ENCODE peak calls at places on chromosome 4, in ten cellular contexts. U is sigmoid colon, P is HepG2, N is transverse colon, T is SK-N-SH, J is H1, I is GM12878, Q is upper lobe of left lung, V is stomach, M is K562. L is an unnamed sample.

GRCh38 chr4:3375688-3376087 is 66.1 kb upstream of the HGFAC start:
- DNase-seq in U (peak), P (no peak), N (no peak), T (peak), J (no peak), I (no peak), Q (peak), V (no peak), M (no peak), L (no peak)

GRCh38 chr4:189088783-189089182 is 851.9 kb upstream of the FRG1 start:
- DNase-seq in U (no peak), P (no peak), N (no peak), T (no peak), J (no peak), I (no peak), Q (peak), V (no peak), M (no peak), L (no peak)

GRCh38 chr4:101217353-101218031 is 129.8 kb downstream of the PPP3CA start:
- DNase-seq in U (no peak), P (no peak), N (no peak), T (no peak), J (no peak), I (no peak), Q (no peak), V (no peak), M (no peak), L (no peak)

GRCh38 chr4:3699678-3700077 is 66.5 kb upstream of the ADRA2C start:
- DNase-seq in U (no peak), P (no peak), N (no peak), T (no peak), J (no peak), I (no peak), Q (peak), V (no peak), M (no peak), L (peak)

GRCh38 chr4:133355636-133356035 is 206.5 kb downstream of the PCDH10 start:
- DNase-seq in U (no peak), P (peak), N (no peak), T (no peak), J (no peak), I (no peak), Q (no peak), V (no peak), M (no peak), L (no peak)

GRCh38 chr4:139525414-139525813 is 30.6 kb downstream of the SETD7 start:
- DNase-seq in U (no peak), P (no peak), N (no peak), T (no peak), J (no peak), I (peak), Q (no peak), V (no peak), M (no peak), L (no peak)

GRCh38 chr4:151239608-151240007 is 37.4 kb upstream of the PRSS48 start:
- DNase-seq in U (no peak), P (no peak), N (no peak), T (no peak), J (no peak), I (no peak), Q (no peak), V (no peak), M (no peak), L (no peak)

GRCh38 chr4:180538384-180539052 is 1704.7 kb upstream of the TENM3 start:
- DNase-seq in U (no peak), P (no peak), N (no peak), T (no peak), J (no peak), I (no peak), Q (no peak), V (no peak), M (no peak), L (no peak)

GRCh38 chr4:142567199-142567598 is 278.9 kb downstream of the INPP4B start:
- DNase-seq in U (no peak), P (no peak), N (peak), T (no peak), J (peak), I (no peak), Q (no peak), V (no peak), M (no peak), L (no peak)

GRCh38 chr4:183478926-183479325 is 25.9 kb upstream of the ING2 start:
- DNase-seq in U (no peak), P (no peak), N (no peak), T (no peak), J (no peak), I (no peak), Q (no peak), V (no peak), M (no peak), L (no peak)

GRCh38 chr4:185359767-185360446 is 35.8 kb downstream of the LRP2BP start:
- DNase-seq in U (no peak), P (no peak), N (no peak), T (peak), J (no peak), I (no peak), Q (no peak), V (no peak), M (peak), L (no peak)

GRCh38 chr4:2267320-2267811 is 5.5 kb upstream of the MXD4 start:
- DNase-seq in U (no peak), P (no peak), N (no peak), T (no peak), J (no peak), I (no peak), Q (peak), V (no peak), M (peak), L (no peak)

GRCh38 chr4:93659629-93660028 is 168.9 kb upstream of the ATOH1 start:
- DNase-seq in U (no peak), P (no peak), N (no peak), T (no peak), J (no peak), I (no peak), Q (no peak), V (no peak), M (no peak), L (no peak)

GRCh38 chr4:100299441-100299840 is 109.2 kb upstream of the DDIT4L start:
- DNase-seq in U (no peak), P (no peak), N (no peak), T (no peak), J (no peak), I (no peak), Q (no peak), V (no peak), M (no peak), L (no peak)

GRCh38 chr4:122889726-122890125 is 32.7 kb downstream of the NUDT6 start:
- DNase-seq in U (no peak), P (no peak), N (peak), T (no peak), J (no peak), I (no peak), Q (no peak), V (no peak), M (no peak), L (no peak)

GRCh38 chr4:47483722-47484121 is 1.4 kb upstream of the ATP10D start:
- DNase-seq in U (no peak), P (no peak), N (no peak), T (no peak), J (no peak), I (no peak), Q (no peak), V (no peak), M (no peak), L (no peak)

GRCh38 chr4:87117730-87118075 is 102.7 kb downstream of the KLHL8 start:
- DNase-seq in U (no peak), P (no peak), N (no peak), T (no peak), J (no peak), I (no peak), Q (peak), V (no peak), M (no peak), L (no peak)

GRCh38 chr4:4446434-4446833 is 59.5 kb downstream of the NSG1 start:
- DNase-seq in U (no peak), P (no peak), N (no peak), T (no peak), J (no peak), I (no peak), Q (no peak), V (no peak), M (no peak), L (no peak)

GRCh38 chr4:55723403-55723802 is 87.3 kb upstream of the NMU start:
- DNase-seq in U (no peak), P (no peak), N (no peak), T (no peak), J (no peak), I (no peak), Q (no peak), V (no peak), M (no peak), L (no peak)

GRCh38 chr4:113628711-113629110 is 132.8 kb downstream of the CAMK2D start:
- DNase-seq in U (no peak), P (no peak), N (no peak), T (no peak), J (no peak), I (no peak), Q (no peak), V (no peak), M (no peak), L (no peak)

GRCh38 chr4:24433515-24434192 is 150.7 kb downstream of the DHX15 start:
- DNase-seq in U (no peak), P (no peak), N (no peak), T (no peak), J (no peak), I (no peak), Q (no peak), V (no peak), M (no peak), L (no peak)

GRCh38 chr4:139559692-139560091 is 3.7 kb upstream of the SETD7 start:
- DNase-seq in U (no peak), P (no peak), N (no peak), T (peak), J (no peak), I (no peak), Q (no peak), V (no peak), M (no peak), L (no peak)

GRCh38 chr4:5072948-5073347 is 21.7 kb downstream of the STK32B start:
- DNase-seq in U (no peak), P (no peak), N (no peak), T (no peak), J (no peak), I (no peak), Q (no peak), V (no peak), M (no peak), L (no peak)

GRCh38 chr4:20266215-20267082 is 14.7 kb downstream of the SLIT2 start:
- DNase-seq in U (peak), P (no peak), N (no peak), T (no peak), J (no peak), I (no peak), Q (no peak), V (no peak), M (no peak), L (no peak)

GRCh38 chr4:75995727-75996126 is 5.0 kb upstream of the SDAD1 start:
- DNase-seq in U (no peak), P (peak), N (no peak), T (peak), J (no peak), I (no peak), Q (no peak), V (no peak), M (peak), L (no peak)

GRCh38 chr4:166075599-166075998 is 202.6 kb downstream of the TLL1 start:
- DNase-seq in U (no peak), P (no peak), N (no peak), T (no peak), J (no peak), I (no peak), Q (no peak), V (no peak), M (no peak), L (no peak)

GRCh38 chr4:153065286-153065685 is 129.2 kb downstream of the FHDC1 start:
- DNase-seq in U (no peak), P (no peak), N (peak), T (no peak), J (no peak), I (no peak), Q (no peak), V (peak), M (no peak), L (no peak)

GRCh38 chr4:151887816-151888180 is 127.0 kb upstream of the GATB start:
- DNase-seq in U (no peak), P (no peak), N (no peak), T (no peak), J (no peak), I (peak), Q (no peak), V (no peak), M (no peak), L (no peak)

GRCh38 chr4:123043013-123043412 is 120.6 kb upstream of the NUDT6 start:
- DNase-seq in U (no peak), P (no peak), N (no peak), T (no peak), J (no peak), I (no peak), Q (no peak), V (no peak), M (no peak), L (no peak)

GRCh38 chr4:8329859-8330761 is 60.6 kb downstream of the HTRA3 start:
- DNase-seq in U (peak), P (no peak), N (peak), T (no peak), J (no peak), I (no peak), Q (no peak), V (no peak), M (no peak), L (peak)

GRCh38 chr4:30073001-30073710 is 647.0 kb upstream of the PCDH7 start:
- DNase-seq in U (no peak), P (no peak), N (no peak), T (no peak), J (no peak), I (no peak), Q (no peak), V (no peak), M (no peak), L (no peak)

GRCh38 chr4:152901205-152901604 is 34.9 kb upstream of the FHDC1 start:
- DNase-seq in U (no peak), P (no peak), N (no peak), T (no peak), J (no peak), I (no peak), Q (no peak), V (no peak), M (no peak), L (no peak)

GRCh38 chr4:184444215-184444952 is 30.0 kb downstream of the IRF2 start:
- DNase-seq in U (no peak), P (no peak), N (no peak), T (no peak), J (no peak), I (no peak), Q (no peak), V (no peak), M (no peak), L (no peak)

GRCh38 chr4:188781655-188782054 is 642.4 kb downstream of the TRIML1 start:
- DNase-seq in U (no peak), P (peak), N (no peak), T (peak), J (peak), I (no peak), Q (no peak), V (peak), M (no peak), L (no peak)

GRCh38 chr4:25157071-25157470 is 3.2 kb downstream of the SEPSECS start:
- DNase-seq in U (no peak), P (no peak), N (no peak), T (no peak), J (no peak), I (no peak), Q (no peak), V (no peak), M (no peak), L (no peak)

GRCh38 chr4:118224239-118224829 is 128.5 kb downstream of the PRSS12 start:
- DNase-seq in U (no peak), P (peak), N (no peak), T (peak), J (no peak), I (no peak), Q (no peak), V (no peak), M (peak), L (no peak)

DNA sequence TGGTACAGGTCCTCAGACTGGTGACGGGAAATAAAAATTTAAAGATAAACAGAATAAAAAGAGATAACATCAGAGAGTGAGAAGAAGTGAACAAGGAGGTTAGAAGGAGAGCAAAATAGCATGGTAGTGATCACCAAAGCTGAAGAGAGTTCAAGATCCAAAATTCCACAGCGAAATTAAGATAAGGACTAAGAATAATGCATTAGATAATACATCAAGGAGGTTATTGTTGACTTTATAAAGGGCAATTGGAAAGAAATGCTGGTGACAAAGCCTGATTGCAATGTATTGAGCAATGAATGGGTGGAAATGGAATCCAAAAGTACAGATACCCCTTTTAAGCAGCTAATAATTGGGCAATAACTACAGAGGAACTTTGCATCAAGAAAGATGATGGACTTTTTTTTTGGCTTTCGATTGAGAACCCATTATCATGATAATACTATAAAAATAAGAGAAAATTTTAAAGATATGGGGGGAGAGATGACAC is 101.6 kb upstream of the MAP9 start:
- DNase-seq in U (no peak), P (no peak), N (no peak), T (no peak), J (no peak), I (no peak), Q (no peak), V (no peak), M (no peak), L (no peak)
- TF ChIP-seq POLR2AphosphoS5 in U (no peak), P (no peak), N (no peak), T (no peak), J (no peak), I (no peak), Q (no peak), V (no peak), M (no peak), L (no peak)

GRCh38 chr4:109334129-109334528 is 31.7 kb upstream of the COL25A1 start:
- DNase-seq in U (no peak), P (no peak), N (no peak), T (no peak), J (no peak), I (no peak), Q (no peak), V (no peak), M (no peak), L (no peak)

GRCh38 chr4:109334596-109335105 is 32.2 kb upstream of the COL25A1 start:
- DNase-seq in U (no peak), P (no peak), N (no peak), T (no peak), J (no peak), I (no peak), Q (no peak), V (no peak), M (no peak), L (no peak)

GRCh38 chr4:109332926-109333464 is 30.5 kb upstream of the COL25A1 start:
- DNase-seq in U (no peak), P (no peak), N (no peak), T (no peak), J (peak), I (no peak), Q (no peak), V (no peak), M (peak), L (no peak)
- TF ChIP-seq EP300 in U (no peak), P (no peak), N (no peak), T (no peak), J (no peak), I (no peak), Q (no peak), V (no peak), M (no peak), L (no peak)

DNA sequence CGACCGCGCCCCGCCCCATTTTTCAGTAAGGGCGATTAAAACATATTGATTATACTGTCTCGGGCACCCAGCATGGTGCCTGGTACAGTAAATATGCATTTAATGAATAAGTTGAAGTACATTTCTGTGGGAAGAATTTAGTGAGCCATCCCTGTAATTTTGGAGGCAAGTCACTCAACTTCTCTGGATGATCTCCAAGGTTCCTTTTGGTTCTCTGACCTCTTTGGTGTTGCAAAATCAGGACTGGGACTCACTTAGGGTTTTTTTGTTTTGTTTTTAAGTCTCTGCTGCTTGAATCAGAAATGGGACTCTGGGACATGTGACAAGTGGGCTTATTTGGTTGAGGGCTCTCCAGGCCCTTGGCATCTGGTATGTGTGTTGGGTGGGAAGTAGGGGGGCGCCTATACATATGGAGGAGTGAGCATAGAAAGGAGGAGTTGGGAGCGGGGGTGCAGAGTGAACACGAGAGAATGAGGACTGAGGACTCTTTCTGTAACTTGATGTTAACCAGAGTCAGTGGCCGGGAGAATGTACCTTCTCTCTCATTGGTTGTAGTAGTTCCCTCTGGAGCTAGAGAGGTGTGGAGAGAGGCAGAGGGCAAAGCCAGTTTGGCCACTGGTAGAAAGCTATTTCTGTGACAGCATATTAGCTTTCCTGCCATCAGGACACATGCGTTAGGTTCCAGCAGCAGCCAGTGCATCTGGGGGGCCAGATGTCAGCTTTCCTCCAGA is 1.9 kb downstream of the ARHGAP10 start:
- DNase-seq in U (no peak), P (no peak), N (no peak), T (peak), J (no peak), I (no peak), Q (no peak), V (no peak), M (no peak), L (no peak)
- TF ChIP-seq POLR2AphosphoS5 in U (no peak), P (no peak), N (no peak), T (no peak), J (no peak), I (no peak), Q (no peak), V (no peak), M (no peak), L (no peak)

GRCh38 chr4:110527156-110527555 is 51.2 kb downstream of the ENPEP start:
- DNase-seq in U (no peak), P (no peak), N (no peak), T (no peak), J (no peak), I (no peak), Q (no peak), V (no peak), M (no peak), L (no peak)

DNA sequence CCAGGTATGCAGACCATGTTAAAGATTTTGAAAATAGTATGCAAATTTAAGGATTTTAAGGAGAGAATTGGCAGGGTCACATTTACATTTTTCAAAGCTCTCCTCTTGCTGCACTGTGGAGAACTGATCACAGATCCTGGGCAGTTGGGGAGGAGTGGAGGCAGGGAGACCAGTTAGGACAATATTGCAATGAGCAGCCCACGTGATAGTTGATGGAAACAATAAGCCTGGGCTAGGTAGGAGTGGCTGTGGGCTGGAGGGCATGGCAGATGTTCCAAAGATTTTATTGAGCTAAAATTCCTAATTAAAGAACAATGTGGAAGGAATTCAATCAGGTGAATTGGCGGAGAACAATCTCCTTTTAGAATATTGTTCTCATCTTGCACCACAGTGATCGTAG is 50.6 kb downstream of the ENPEP start:
- DNase-seq in U (no peak), P (no peak), N (no peak), T (no peak), J (no peak), I (no peak), Q (no peak), V (no peak), M (no peak), L (no peak)
- TF ChIP-seq EP300 in U (no peak), P (no peak), N (no peak), T (no peak), J (no peak), I (no peak), Q (no peak), V (no peak), M (no peak), L (no peak)

GRCh38 chr4:79178770-79179169 is 147.1 kb downstream of the NAA11 start:
- DNase-seq in U (peak), P (no peak), N (peak), T (no peak), J (no peak), I (no peak), Q (no peak), V (no peak), M (no peak), L (no peak)
- TF ChIP-seq POLR2AphosphoS5 in U (no peak), P (no peak), N (no peak), T (no peak), J (no peak), I (no peak), Q (no peak), V (no peak), M (no peak), L (no peak)

GRCh38 chr4:88759039-88759631 is 61.5 kb upstream of the NAP1L5 start:
- DNase-seq in U (no peak), P (peak), N (no peak), T (peak), J (no peak), I (no peak), Q (no peak), V (no peak), M (no peak), L (no peak)
- TF ChIP-seq EP300 in U (no peak), P (peak), N (no peak), T (no peak), J (no peak), I (no peak), Q (no peak), V (no peak), M (peak), L (no peak)

L was measured in suprapubic skin.